ENCODE peak calls at places on chromosome 4, in seven cellular contexts. One of them, this sample, is unnamed.

GRCh38 chr4:127403523-127404084 is 229.2 kb upstream of the INTU start:
- DNase-seq in H1: no peak
- DNase-seq in breast epithelium: no peak
- DNase-seq in GM12865: no peak
- DNase-seq in neuronal stem cell: no peak
- DNase-seq in right lobe of liver: no peak
- DNase-seq in psoas muscle: no peak
- DNase-seq in this sample: no peak

GRCh38 chr4:158826057-158826456 is 57.2 kb downstream of the FNIP2 start:
- DNase-seq in H1: no peak
- DNase-seq in breast epithelium: no peak
- DNase-seq in GM12865: no peak
- DNase-seq in neuronal stem cell: no peak
- DNase-seq in right lobe of liver: no peak
- DNase-seq in psoas muscle: no peak
- DNase-seq in this sample: no peak

GRCh38 chr4:53315300-53315699 is 50.6 kb downstream of the SCFD2 start:
- DNase-seq in H1: no peak
- DNase-seq in breast epithelium: no peak
- DNase-seq in GM12865: no peak
- DNase-seq in neuronal stem cell: no peak
- DNase-seq in right lobe of liver: no peak
- DNase-seq in psoas muscle: no peak
- DNase-seq in this sample: no peak

GRCh38 chr4:52638717-52639116 is 20.4 kb downstream of the USP46 start:
- DNase-seq in H1: no peak
- DNase-seq in breast epithelium: no peak
- DNase-seq in GM12865: peak
- DNase-seq in neuronal stem cell: no peak
- DNase-seq in right lobe of liver: no peak
- DNase-seq in psoas muscle: no peak
- DNase-seq in this sample: no peak

GRCh38 chr4:130479020-130479419 is 1383.1 kb downstream of the C4orf33 start:
- DNase-seq in H1: no peak
- DNase-seq in breast epithelium: no peak
- DNase-seq in GM12865: no peak
- DNase-seq in neuronal stem cell: no peak
- DNase-seq in right lobe of liver: no peak
- DNase-seq in psoas muscle: no peak
- DNase-seq in this sample: no peak

GRCh38 chr4:158826882-158827281 is 58.1 kb downstream of the FNIP2 start:
- DNase-seq in H1: no peak
- DNase-seq in breast epithelium: no peak
- DNase-seq in GM12865: no peak
- DNase-seq in neuronal stem cell: no peak
- DNase-seq in right lobe of liver: no peak
- DNase-seq in psoas muscle: no peak
- DNase-seq in this sample: no peak

GRCh38 chr4:83771113-83771705 is 235.3 kb downstream of the GPAT3 start:
- DNase-seq in H1: peak
- DNase-seq in breast epithelium: no peak
- DNase-seq in GM12865: peak
- DNase-seq in neuronal stem cell: peak
- DNase-seq in right lobe of liver: no peak
- DNase-seq in psoas muscle: no peak
- DNase-seq in this sample: peak

GRCh38 chr4:114081783-114082182 is 102.3 kb upstream of the ARSJ start:
- DNase-seq in H1: no peak
- DNase-seq in breast epithelium: no peak
- DNase-seq in GM12865: no peak
- DNase-seq in neuronal stem cell: no peak
- DNase-seq in right lobe of liver: no peak
- DNase-seq in psoas muscle: no peak
- DNase-seq in this sample: peak

GRCh38 chr4:87005690-87006461 is 71.1 kb downstream of the AFF1 start:
- DNase-seq in H1: no peak
- DNase-seq in breast epithelium: no peak
- DNase-seq in GM12865: peak
- DNase-seq in neuronal stem cell: no peak
- DNase-seq in right lobe of liver: no peak
- DNase-seq in psoas muscle: peak
- DNase-seq in this sample: peak

GRCh38 chr4:7800410-7800809 is 139.3 kb downstream of the AFAP1 start:
- DNase-seq in H1: no peak
- DNase-seq in breast epithelium: no peak
- DNase-seq in GM12865: no peak
- DNase-seq in neuronal stem cell: no peak
- DNase-seq in right lobe of liver: no peak
- DNase-seq in psoas muscle: no peak
- DNase-seq in this sample: no peak

GRCh38 chr4:146649232-146649631 is 10.5 kb downstream of the POU4F2 start:
- DNase-seq in H1: no peak
- DNase-seq in breast epithelium: no peak
- DNase-seq in GM12865: no peak
- DNase-seq in neuronal stem cell: no peak
- DNase-seq in right lobe of liver: no peak
- DNase-seq in psoas muscle: no peak
- DNase-seq in this sample: no peak

GRCh38 chr4:174275101-174275500 is 8.4 kb downstream of the FBXO8 start:
- DNase-seq in H1: no peak
- DNase-seq in breast epithelium: no peak
- DNase-seq in GM12865: no peak
- DNase-seq in neuronal stem cell: no peak
- DNase-seq in right lobe of liver: no peak
- DNase-seq in psoas muscle: no peak
- DNase-seq in this sample: no peak

GRCh38 chr4:1041936-1042330 is 30.5 kb downstream of the FGFRL1 start:
- DNase-seq in H1: no peak
- DNase-seq in breast epithelium: no peak
- DNase-seq in GM12865: no peak
- DNase-seq in neuronal stem cell: no peak
- DNase-seq in right lobe of liver: peak
- DNase-seq in psoas muscle: no peak
- DNase-seq in this sample: no peak
- H3K4me3 ChIP-seq in H1: no peak
- H3K4me3 ChIP-seq in breast epithelium: peak
- H3K4me3 ChIP-seq in GM12865: no peak
- H3K4me3 ChIP-seq in neuronal stem cell: no peak
- H3K4me3 ChIP-seq in right lobe of liver: no peak
- H3K4me3 ChIP-seq in psoas muscle: no peak
- H3K4me3 ChIP-seq in this sample: no peak

GRCh38 chr4:103076777-103077347 is 301 bp upstream of the SLC9B2 start:
- DNase-seq in H1: no peak
- DNase-seq in breast epithelium: no peak
- DNase-seq in GM12865: peak
- DNase-seq in neuronal stem cell: no peak
- DNase-seq in right lobe of liver: no peak
- DNase-seq in psoas muscle: no peak
- DNase-seq in this sample: peak

GRCh38 chr4:103074039-103074438 is 2.5 kb downstream of the SLC9B2 start:
- DNase-seq in H1: no peak
- DNase-seq in breast epithelium: no peak
- DNase-seq in GM12865: no peak
- DNase-seq in neuronal stem cell: no peak
- DNase-seq in right lobe of liver: no peak
- DNase-seq in psoas muscle: no peak
- DNase-seq in this sample: no peak

GRCh38 chr4:103075894-103076776 is at the start of gene SLC9B2:
- DNase-seq in H1: no peak
- DNase-seq in breast epithelium: peak
- DNase-seq in GM12865: peak
- DNase-seq in neuronal stem cell: peak
- DNase-seq in right lobe of liver: peak
- DNase-seq in psoas muscle: peak
- DNase-seq in this sample: peak

GRCh38 chr4:103075435-103075893 is 1.1 kb downstream of the SLC9B2 start:
- DNase-seq in H1: no peak
- DNase-seq in breast epithelium: no peak
- DNase-seq in GM12865: peak
- DNase-seq in neuronal stem cell: no peak
- DNase-seq in right lobe of liver: peak
- DNase-seq in psoas muscle: no peak
- DNase-seq in this sample: no peak

DNA sequence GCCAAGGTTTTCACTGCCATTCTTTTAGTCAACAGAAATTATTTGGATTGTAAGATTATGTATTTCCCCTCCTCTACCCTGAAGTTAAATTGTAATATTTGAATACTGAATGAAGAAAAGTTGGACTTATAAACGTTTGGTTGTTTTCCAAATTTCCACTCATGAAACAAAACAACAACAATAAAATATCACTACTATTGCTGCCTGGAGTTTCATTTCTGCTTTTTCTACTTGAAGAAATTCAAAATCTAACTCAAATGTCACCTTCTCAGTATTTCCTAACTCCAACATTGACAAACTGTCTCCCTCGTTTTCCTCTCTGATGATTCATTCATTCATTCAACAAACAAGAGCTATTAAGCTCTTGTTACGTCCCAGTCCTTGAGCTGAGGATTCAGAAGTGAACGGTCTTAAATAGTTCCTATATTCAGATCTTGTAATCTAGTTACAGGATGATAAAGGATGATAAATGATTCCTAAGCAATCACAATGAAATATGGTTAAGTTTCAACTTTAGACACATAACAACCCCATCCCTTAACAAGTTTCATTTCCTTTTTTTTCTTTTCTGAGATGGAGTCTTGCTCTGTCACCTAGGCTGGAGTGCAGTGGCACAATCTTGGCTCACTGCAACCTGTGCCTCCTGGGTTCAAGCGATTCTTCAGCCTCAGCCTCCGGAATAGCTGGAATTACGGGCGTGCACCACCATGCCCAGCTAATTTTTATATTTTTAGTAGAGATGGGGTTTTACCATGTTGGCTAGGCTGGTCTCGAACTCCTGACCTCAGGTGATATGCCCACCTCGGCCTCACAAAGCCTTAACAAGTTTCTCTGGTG is 1.7 kb downstream of the SLC9B2 start:
- DNase-seq in H1: no peak
- DNase-seq in breast epithelium: no peak
- DNase-seq in GM12865: peak
- DNase-seq in neuronal stem cell: no peak
- DNase-seq in right lobe of liver: no peak
- DNase-seq in psoas muscle: no peak
- DNase-seq in this sample: no peak
- H3K4me3 ChIP-seq in H1: no peak
- H3K4me3 ChIP-seq in breast epithelium: no peak
- H3K4me3 ChIP-seq in GM12865: peak
- H3K4me3 ChIP-seq in neuronal stem cell: no peak
- H3K4me3 ChIP-seq in right lobe of liver: peak
- H3K4me3 ChIP-seq in psoas muscle: peak
- H3K4me3 ChIP-seq in this sample: no peak

DNA sequence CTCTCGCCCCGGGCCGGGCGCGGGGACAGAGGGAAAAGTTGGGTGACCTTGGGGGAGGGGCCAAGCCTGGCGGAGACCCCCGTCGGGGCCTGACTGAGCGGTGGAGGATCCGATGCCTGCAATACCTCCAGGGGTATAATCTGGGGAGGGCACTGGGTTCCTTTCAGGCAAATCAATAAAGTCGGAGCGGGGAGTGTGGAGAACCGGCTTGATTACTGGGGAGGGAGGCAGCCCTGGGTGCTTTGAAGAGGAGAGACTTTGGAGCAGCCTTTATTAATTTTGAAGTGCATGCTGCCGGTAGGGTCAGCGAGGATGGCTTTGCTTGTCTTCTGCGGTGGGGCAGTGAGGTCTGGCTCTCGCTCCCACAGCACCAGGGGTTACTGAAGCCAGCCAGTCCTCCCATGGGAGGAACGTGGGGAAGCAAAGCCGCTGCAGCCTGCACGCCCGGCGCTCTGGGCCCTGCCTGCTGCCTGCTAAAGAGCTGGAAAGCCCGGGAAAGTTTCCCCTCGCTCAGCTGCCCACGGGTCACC is 396 bp upstream of the LGI2 start:
- DNase-seq in H1: no peak
- DNase-seq in breast epithelium: no peak
- DNase-seq in GM12865: no peak
- DNase-seq in neuronal stem cell: peak
- DNase-seq in right lobe of liver: no peak
- DNase-seq in psoas muscle: no peak
- DNase-seq in this sample: peak
- H3K4me3 ChIP-seq in H1: peak
- H3K4me3 ChIP-seq in breast epithelium: peak
- H3K4me3 ChIP-seq in GM12865: no peak
- H3K4me3 ChIP-seq in neuronal stem cell: peak
- H3K4me3 ChIP-seq in right lobe of liver: peak
- H3K4me3 ChIP-seq in psoas muscle: peak
- H3K4me3 ChIP-seq in this sample: peak

GRCh38 chr4:76515975-76516853 is 81.2 kb downstream of the SHROOM3 start:
- DNase-seq in H1: no peak
- DNase-seq in breast epithelium: no peak
- DNase-seq in GM12865: peak
- DNase-seq in neuronal stem cell: no peak
- DNase-seq in right lobe of liver: no peak
- DNase-seq in psoas muscle: no peak
- DNase-seq in this sample: no peak
- H3K4me3 ChIP-seq in H1: no peak
- H3K4me3 ChIP-seq in breast epithelium: no peak
- H3K4me3 ChIP-seq in GM12865: no peak
- H3K4me3 ChIP-seq in neuronal stem cell: no peak
- H3K4me3 ChIP-seq in right lobe of liver: no peak
- H3K4me3 ChIP-seq in psoas muscle: no peak
- H3K4me3 ChIP-seq in this sample: no peak

GRCh38 chr4:26806331-26806730 is 54.3 kb upstream of the STIM2 start:
- DNase-seq in H1: no peak
- DNase-seq in breast epithelium: no peak
- DNase-seq in GM12865: no peak
- DNase-seq in neuronal stem cell: no peak
- DNase-seq in right lobe of liver: no peak
- DNase-seq in psoas muscle: no peak
- DNase-seq in this sample: no peak

GRCh38 chr4:26802790-26803189 is 57.9 kb upstream of the STIM2 start:
- DNase-seq in H1: no peak
- DNase-seq in breast epithelium: no peak
- DNase-seq in GM12865: no peak
- DNase-seq in neuronal stem cell: no peak
- DNase-seq in right lobe of liver: no peak
- DNase-seq in psoas muscle: no peak
- DNase-seq in this sample: no peak

GRCh38 chr4:26803462-26803861 is 57.2 kb upstream of the STIM2 start:
- DNase-seq in H1: no peak
- DNase-seq in breast epithelium: no peak
- DNase-seq in GM12865: no peak
- DNase-seq in neuronal stem cell: peak
- DNase-seq in right lobe of liver: no peak
- DNase-seq in psoas muscle: no peak
- DNase-seq in this sample: no peak

GRCh38 chr4:26804451-26804850 is 56.2 kb upstream of the STIM2 start:
- DNase-seq in H1: no peak
- DNase-seq in breast epithelium: no peak
- DNase-seq in GM12865: no peak
- DNase-seq in neuronal stem cell: no peak
- DNase-seq in right lobe of liver: no peak
- DNase-seq in psoas muscle: no peak
- DNase-seq in this sample: no peak

DNA sequence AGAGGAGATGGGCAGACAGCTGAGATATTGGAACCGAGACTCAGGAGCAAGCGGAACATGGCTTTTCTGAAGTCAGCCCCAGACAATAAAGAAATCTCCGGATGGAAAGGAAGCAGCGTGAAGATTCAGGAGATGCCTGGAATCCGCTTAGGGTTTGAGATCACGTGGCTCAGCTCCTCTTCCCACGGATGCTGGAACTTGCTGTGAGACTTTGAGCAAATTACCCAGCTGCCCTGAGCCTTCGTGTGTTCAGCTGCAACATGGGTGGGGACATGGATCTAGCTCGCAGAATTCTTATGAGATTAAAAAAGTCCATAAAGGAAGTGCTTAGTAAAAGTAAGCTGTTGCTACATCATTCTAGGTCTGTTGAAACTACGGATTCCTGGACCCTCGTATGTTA is 55.8 kb upstream of the STIM2 start:
- DNase-seq in H1: no peak
- DNase-seq in breast epithelium: no peak
- DNase-seq in GM12865: no peak
- DNase-seq in neuronal stem cell: no peak
- DNase-seq in right lobe of liver: no peak
- DNase-seq in psoas muscle: no peak
- DNase-seq in this sample: no peak
- H3K4me3 ChIP-seq in H1: no peak
- H3K4me3 ChIP-seq in breast epithelium: no peak
- H3K4me3 ChIP-seq in GM12865: no peak
- H3K4me3 ChIP-seq in neuronal stem cell: no peak
- H3K4me3 ChIP-seq in right lobe of liver: no peak
- H3K4me3 ChIP-seq in psoas muscle: no peak
- H3K4me3 ChIP-seq in this sample: no peak

This sample was measured in H7.